ENCODE peak calls at places on chromosome 15, in ten cellular contexts. S is left lung, M is OCI-LY7, R is dorsolateral prefrontal cortex, D is foreskin fibroblast, I is PC-3, F is body of pancreas, T is colonic mucosa, Z is skeletal muscle cell, Q is psoas muscle. G is an unnamed sample.

GRCh38 chr15:82306791-82307713 is 42.2 kb downstream of the GOLGA6L10 start:
- DNase-seq in Q (no peak), I (no peak), D (no peak), M (no peak), Z (no peak), F (no peak), R (no peak), S (no peak), T (no peak), G (no peak)

GRCh38 chr15:92457642-92458041 is 64.0 kb downstream of the ST8SIA2 start:
- DNase-seq in R (no peak), M (no peak), T (no peak), I (no peak), Q (no peak), Z (no peak), D (no peak), S (no peak), F (no peak), G (no peak)

GRCh38 chr15:82805994-82806406 is at the start of gene FSD2:
- DNase-seq in M (peak; percentile 89), D (no peak), S (peak; percentile 68), R (no peak), I (no peak), F (no peak), T (no peak), Q (peak; percentile 87), Z (no peak), G (no peak)

GRCh38 chr15:72847033-72847432 is 63.5 kb upstream of the ADPGK start:
- DNase-seq in M (no peak), R (no peak), S (no peak), I (no peak), T (no peak), Q (no peak), D (no peak), F (no peak), Z (no peak), G (no peak)

GRCh38 chr15:41486286-41486685 is 7.4 kb upstream of the ITPKA start:
- DNase-seq in T (no peak), Q (no peak), M (no peak), D (no peak), F (no peak), R (no peak), Z (no peak), I (no peak), S (no peak), G (no peak)

GRCh38 chr15:41487802-41488201 is 5.9 kb upstream of the ITPKA start:
- DNase-seq in Z (no peak), I (no peak), D (no peak), T (no peak), Q (no peak), S (no peak), F (no peak), R (no peak), M (no peak), G (no peak)

GRCh38 chr15:68275165-68275746 is 2.3 kb upstream of the FEM1B start:
- DNase-seq in T (no peak), D (peak; percentile 50), F (no peak), I (peak; percentile 78), Q (no peak), S (peak; percentile 37), M (no peak), R (no peak), Z (no peak), G (no peak)

GRCh38 chr15:70165811-70166284 is 68.1 kb upstream of the TLE3 start:
- DNase-seq in F (peak; percentile 53), Z (no peak), Q (peak; percentile 88), D (no peak), I (no peak), S (no peak), R (no peak), T (no peak), M (no peak), G (peak; percentile 81)

GRCh38 chr15:81338422-81339007 is 14.6 kb upstream of the STARD5 start:
- DNase-seq in R (no peak), Z (peak; percentile 90), M (no peak), I (peak; percentile 93), F (no peak), D (peak; percentile 89), T (no peak), S (no peak), Q (peak; percentile 79), G (peak; percentile 71)

GRCh38 chr15:60840306-60840702 is 361.4 kb upstream of the ICE2 start:
- DNase-seq in I (no peak), Z (no peak), F (no peak), M (no peak), R (no peak), D (peak; percentile 59), T (no peak), Q (no peak), S (no peak), G (no peak)

GRCh38 chr15:90294601-90295269 is 29.3 kb downstream of the NGRN start:
- DNase-seq in M (no peak), D (no peak), Q (no peak), R (no peak), Z (no peak), I (no peak), S (no peak), T (no peak), F (peak; percentile 42), G (no peak)

GRCh38 chr15:95286911-95287769 is 1043.4 kb upstream of the NR2F2 start:
- DNase-seq in F (no peak), D (no peak), R (no peak), Q (no peak), M (no peak), I (no peak), Z (no peak), S (no peak), T (no peak), G (no peak)

GRCh38 chr15:89707577-89707976 is 17.0 kb downstream of the WDR93 start:
- DNase-seq in M (no peak), D (no peak), F (no peak), R (no peak), T (no peak), Z (no peak), I (no peak), Q (no peak), S (no peak), G (no peak)

GRCh38 chr15:91342091-91342490 is 242.0 kb downstream of the SV2B start:
- DNase-seq in R (no peak), D (no peak), I (no peak), S (no peak), F (no peak), Q (no peak), M (no peak), Z (no peak), T (no peak), G (no peak)

DNA sequence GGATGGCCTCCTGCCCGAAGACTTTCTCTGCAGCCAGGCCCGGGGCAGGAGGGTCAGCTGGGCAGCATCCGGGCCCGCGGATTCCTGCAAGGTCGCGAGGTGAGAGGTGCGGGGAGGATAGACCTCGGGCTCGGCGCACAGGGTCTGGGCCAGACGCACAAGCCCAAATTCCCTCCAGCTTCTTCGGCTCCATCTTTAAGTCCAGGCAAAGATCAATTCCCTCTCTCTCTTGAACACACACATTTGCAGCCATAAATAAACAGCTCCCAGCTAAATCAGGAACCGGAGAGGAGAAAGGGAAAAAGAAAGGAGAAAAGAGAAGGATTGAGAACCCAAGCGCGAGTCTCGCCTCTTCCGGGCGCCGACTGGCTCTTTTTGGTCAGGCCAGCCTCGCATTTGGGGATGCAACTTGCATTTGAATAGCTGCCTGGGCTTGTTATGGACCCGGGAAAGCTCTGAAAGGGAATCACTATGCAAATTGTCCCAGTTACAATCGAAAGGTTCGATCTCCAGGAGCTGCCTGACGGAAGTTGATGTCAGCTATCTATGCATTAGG is 14.5 kb upstream of the ONECUT1 start:
- DNase-seq in D (peak; percentile 38), S (no peak), I (no peak), T (no peak), R (no peak), Q (no peak), F (no peak), M (no peak), Z (no peak), G (no peak)
- H3K4me3 ChIP-seq in D (peak overlapping the region; percentile 25), S (peak overlapping the region; percentile 6), I (no peak overlapping the region), T (peak overlapping the region; percentile 29), R (peak overlapping the region; percentile 43), Q (peak overlapping the region; percentile 61), F (peak overlapping the region; percentile 12), M (no peak overlapping the region), Z (peak overlapping the region; percentile 26), G (peak overlapping the region; percentile 36)

DNA sequence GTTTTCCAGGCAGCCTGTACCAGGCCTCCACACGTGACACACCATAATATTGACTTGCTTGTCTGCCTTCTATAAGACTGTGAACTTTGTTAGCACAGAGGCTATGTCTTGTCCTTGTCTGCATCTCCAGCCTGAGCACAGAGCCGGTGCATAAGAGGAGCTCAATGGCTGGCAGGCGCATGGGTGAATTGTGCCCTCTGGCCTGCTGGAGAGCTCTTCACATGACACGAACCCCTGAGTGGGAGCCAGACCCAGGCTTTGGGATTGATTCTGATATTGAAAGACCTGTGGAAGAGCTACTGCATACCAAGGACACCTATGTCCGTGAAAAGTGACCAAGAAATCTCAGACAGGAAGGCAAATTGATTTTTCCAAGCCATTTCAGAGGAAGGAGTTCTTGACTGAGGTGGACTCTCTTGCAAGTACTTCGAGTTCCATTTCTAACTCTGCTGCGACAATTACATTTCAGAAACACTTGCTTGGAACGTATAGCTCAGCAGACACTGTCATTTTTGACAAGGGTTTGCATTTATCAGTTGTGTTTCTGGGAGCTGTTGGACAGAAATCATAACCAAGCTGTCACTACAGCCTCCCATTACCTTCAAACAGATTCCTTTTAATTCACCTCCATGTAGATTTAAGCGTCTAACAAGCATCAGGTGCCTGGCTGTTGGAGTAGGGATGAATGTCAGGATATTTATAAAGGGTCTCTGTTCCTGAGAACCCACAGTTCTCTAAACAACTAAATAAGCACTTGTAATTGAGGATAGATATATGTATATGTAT is 281.3 kb downstream of the WDR72 start:
- DNase-seq in Q (no peak), D (no peak), F (no peak), Z (no peak), T (no peak), R (no peak), I (no peak), M (no peak), S (no peak), G (no peak)
- H3K4me3 ChIP-seq in Q (no peak overlapping the region), D (no peak overlapping the region), F (no peak overlapping the region), Z (no peak overlapping the region), T (no peak overlapping the region), R (no peak overlapping the region), I (no peak overlapping the region), M (no peak overlapping the region), S (no peak overlapping the region), G (no peak overlapping the region)

GRCh38 chr15:48354694-48355303 is 23.6 kb downstream of the DUT start:
- DNase-seq in R (no peak), S (no peak), F (no peak), M (no peak), I (no peak), T (no peak), D (peak; percentile 41), Z (no peak), Q (no peak), G (no peak)
- H3K4me3 ChIP-seq in R (no peak overlapping the region), S (no peak overlapping the region), F (no peak overlapping the region), M (no peak overlapping the region), I (no peak overlapping the region), T (no peak overlapping the region), D (no peak overlapping the region), Z (no peak overlapping the region), Q (no peak overlapping the region), G (no peak overlapping the region)

DNA sequence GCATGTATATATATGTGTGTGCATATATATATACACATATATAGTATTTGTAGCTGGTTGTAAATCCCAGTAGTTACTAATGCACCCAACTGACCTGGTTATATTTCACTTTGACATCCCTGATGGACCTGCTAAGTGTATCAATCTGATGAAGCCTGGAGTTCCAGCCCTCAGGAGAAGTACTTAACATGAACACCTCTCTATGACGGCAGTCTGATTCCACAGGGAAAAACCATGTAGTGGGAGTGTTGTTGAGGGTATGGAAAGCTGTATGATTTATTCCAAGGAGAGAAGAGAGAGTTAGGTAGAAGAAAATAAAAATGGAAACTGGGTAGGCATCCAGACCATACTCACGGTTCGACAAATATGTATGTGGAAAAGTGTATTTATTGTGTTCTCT is 531.2 kb upstream of the SEMA6D start:
- DNase-seq in M (no peak), F (no peak), Q (no peak), R (no peak), D (no peak), S (no peak), T (no peak), Z (no peak), I (no peak), G (no peak)
- H3K4me3 ChIP-seq in M (no peak overlapping the region), F (no peak overlapping the region), Q (no peak overlapping the region), R (peak overlapping the region; percentile 70), D (no peak overlapping the region), S (no peak overlapping the region), T (no peak overlapping the region), Z (no peak overlapping the region), I (no peak overlapping the region), G (no peak overlapping the region)